ENCODE peak calls at places on chromosomes 13 and 19, in four cellular contexts. One of them, this sample, is unnamed.

GRCh38 chr13:77029436-77029835 is 2.5 kb upstream of the FBXL3 start:
- DNase-seq in pancreas: no peak
- DNase-seq in fibroblast of pulmonary artery: no peak
- DNase-seq in HCT116: no peak
- DNase-seq in this sample: no peak

GRCh38 chr13:85970727-85971126 is 171.5 kb upstream of the SLITRK6 start:
- DNase-seq in pancreas: no peak
- DNase-seq in HCT116: no peak
- DNase-seq in fibroblast of pulmonary artery: peak; percentile 48
- DNase-seq in this sample: no peak

GRCh38 chr13:42048323-42048624 is 174 bp upstream of the DGKH start:
- DNase-seq in pancreas: no peak
- DNase-seq in fibroblast of pulmonary artery: no peak
- DNase-seq in HCT116: no peak
- DNase-seq in this sample: no peak

GRCh38 chr19:38321646-38322323 is 2.1 kb downstream of the KCNK6 start:
- DNase-seq in pancreas: no peak
- DNase-seq in fibroblast of pulmonary artery: peak; percentile 94
- DNase-seq in HCT116: no peak
- DNase-seq in this sample: no peak

GRCh38 chr13:24042710-24043440 is 117.6 kb upstream of the SPATA13 start:
- DNase-seq in pancreas: no peak
- DNase-seq in fibroblast of pulmonary artery: no peak
- DNase-seq in HCT116: no peak
- DNase-seq in this sample: no peak

GRCh38 chr13:101026736-101027398 is 352.3 kb upstream of the TMTC4 start:
- DNase-seq in pancreas: no peak
- DNase-seq in HCT116: no peak
- DNase-seq in fibroblast of pulmonary artery: no peak
- DNase-seq in this sample: no peak

GRCh38 chr19:610801-611505 is 21.3 kb downstream of the HCN2 start:
- DNase-seq in pancreas: no peak
- DNase-seq in HCT116: no peak
- DNase-seq in fibroblast of pulmonary artery: peak; percentile 71
- DNase-seq in this sample: no peak

GRCh38 chr13:113493315-113493951 is 2.9 kb upstream of the DCUN1D2 start:
- DNase-seq in fibroblast of pulmonary artery: peak; percentile 94
- DNase-seq in pancreas: no peak
- DNase-seq in HCT116: peak; percentile 85
- DNase-seq in this sample: peak; percentile 53

GRCh38 chr13:40271931-40272775 is 394.3 kb downstream of the FOXO1 start:
- DNase-seq in pancreas: peak; percentile 23
- DNase-seq in fibroblast of pulmonary artery: peak; percentile 86
- DNase-seq in HCT116: no peak
- DNase-seq in this sample: peak; percentile 58

GRCh38 chr19:18788782-18789421 is 2.2 kb downstream of the COMP start:
- DNase-seq in HCT116: no peak
- DNase-seq in fibroblast of pulmonary artery: no peak
- DNase-seq in pancreas: no peak
- DNase-seq in this sample: no peak

GRCh38 chr13:30848332-30849027 is 57.6 kb upstream of the MEDAG start:
- DNase-seq in HCT116: no peak
- DNase-seq in fibroblast of pulmonary artery: no peak
- DNase-seq in pancreas: no peak
- DNase-seq in this sample: no peak

GRCh38 chr19:14632286-14632685 is 42.4 kb downstream of the ADGRE3 start:
- DNase-seq in HCT116: peak; percentile 75
- DNase-seq in fibroblast of pulmonary artery: peak; percentile 24
- DNase-seq in pancreas: no peak
- DNase-seq in this sample: no peak

GRCh38 chr19:39833464-39834286 is at the start of gene DYRK1B:
- DNase-seq in fibroblast of pulmonary artery: peak; percentile 99
- DNase-seq in pancreas: peak; percentile 97
- DNase-seq in HCT116: no peak
- DNase-seq in this sample: peak; percentile 74

GRCh38 chr19:55653651-55654322 is 1.0 kb upstream of the U2AF2 start:
- DNase-seq in pancreas: peak; percentile 97
- DNase-seq in HCT116: peak; percentile 96
- DNase-seq in fibroblast of pulmonary artery: peak; percentile 99
- DNase-seq in this sample: peak; percentile 96

GRCh38 chr13:97834255-97834654 is 119.2 kb upstream of the IPO5 start:
- DNase-seq in fibroblast of pulmonary artery: no peak
- DNase-seq in pancreas: no peak
- DNase-seq in HCT116: no peak
- DNase-seq in this sample: no peak

GRCh38 chr13:82560889-82561288 is 1321.4 kb downstream of the SLITRK1 start:
- DNase-seq in HCT116: no peak
- DNase-seq in pancreas: no peak
- DNase-seq in fibroblast of pulmonary artery: no peak
- DNase-seq in this sample: no peak
- TF ChIP-seq CTCF in HCT116: no peak
- TF ChIP-seq CTCF in pancreas: no peak
- TF ChIP-seq CTCF in fibroblast of pulmonary artery: no peak
- TF ChIP-seq CTCF in this sample: no peak

GRCh38 chr13:103431880-103432279 is 365.7 kb upstream of the SLC10A2 start:
- DNase-seq in HCT116: no peak
- DNase-seq in fibroblast of pulmonary artery: no peak
- DNase-seq in pancreas: no peak
- DNase-seq in this sample: no peak

GRCh38 chr13:103430368-103430767 is 364.2 kb upstream of the SLC10A2 start:
- DNase-seq in fibroblast of pulmonary artery: no peak
- DNase-seq in pancreas: no peak
- DNase-seq in HCT116: no peak
- DNase-seq in this sample: no peak

GRCh38 chr13:103436057-103436654 is 369.9 kb upstream of the SLC10A2 start:
- DNase-seq in HCT116: no peak
- DNase-seq in fibroblast of pulmonary artery: no peak
- DNase-seq in pancreas: no peak
- DNase-seq in this sample: no peak
- H3K4me3 ChIP-seq in HCT116: no peak overlapping the region
- H3K4me3 ChIP-seq in fibroblast of pulmonary artery: no peak overlapping the region
- H3K4me3 ChIP-seq in pancreas: no peak overlapping the region
- H3K4me3 ChIP-seq in this sample: no peak overlapping the region

GRCh38 chr13:37168922-37169321 is 63.5 kb upstream of the CSNK1A1L start:
- DNase-seq in fibroblast of pulmonary artery: no peak
- DNase-seq in HCT116: no peak
- DNase-seq in pancreas: no peak
- DNase-seq in this sample: no peak

GRCh38 chr13:37168151-37168550 is 62.7 kb upstream of the CSNK1A1L start:
- DNase-seq in HCT116: no peak
- DNase-seq in pancreas: no peak
- DNase-seq in fibroblast of pulmonary artery: no peak
- DNase-seq in this sample: no peak

GRCh38 chr13:37175996-37176395 is 70.5 kb upstream of the CSNK1A1L start:
- DNase-seq in fibroblast of pulmonary artery: peak; percentile 97
- DNase-seq in HCT116: no peak
- DNase-seq in pancreas: no peak
- DNase-seq in this sample: no peak

DNA sequence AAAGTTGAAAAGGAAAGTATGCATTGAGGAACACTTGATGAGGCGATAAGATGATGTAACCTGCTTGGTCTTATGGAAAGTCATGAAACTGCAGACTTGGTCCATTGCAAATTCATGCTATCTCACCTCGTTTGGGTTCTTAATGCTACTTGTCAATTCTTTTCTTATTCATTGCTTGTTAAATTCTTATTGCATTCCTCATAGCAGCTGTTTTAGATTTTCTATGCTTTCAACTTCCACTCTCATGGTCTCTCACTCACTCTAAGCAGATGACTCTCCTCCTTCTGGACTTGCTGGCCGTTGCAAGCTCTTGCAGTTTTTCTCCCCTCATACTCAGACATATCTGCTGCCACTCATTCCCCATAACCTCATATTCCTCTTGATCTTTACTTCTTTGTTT is 67.8 kb upstream of the CSNK1A1L start:
- DNase-seq in fibroblast of pulmonary artery: peak; percentile 36
- DNase-seq in HCT116: no peak
- DNase-seq in pancreas: no peak
- DNase-seq in this sample: no peak
- TF ChIP-seq CTCF in fibroblast of pulmonary artery: no peak
- TF ChIP-seq CTCF in HCT116: no peak
- TF ChIP-seq CTCF in pancreas: no peak
- TF ChIP-seq CTCF in this sample: no peak

GRCh38 chr19:7888826-7889217 is 512 bp downstream of the LRRC8E start:
- DNase-seq in fibroblast of pulmonary artery: no peak
- DNase-seq in HCT116: no peak
- DNase-seq in pancreas: no peak
- DNase-seq in this sample: no peak
- H3K4me3 ChIP-seq in fibroblast of pulmonary artery: peak overlapping the region; percentile 70
- H3K4me3 ChIP-seq in HCT116: peak overlapping the region; percentile 81
- H3K4me3 ChIP-seq in pancreas: peak overlapping the region; percentile 71
- H3K4me3 ChIP-seq in this sample: peak overlapping the region; percentile 92

GRCh38 chr13:106033634-106034033 is 501.8 kb downstream of the EFNB2 start:
- DNase-seq in fibroblast of pulmonary artery: peak; percentile 84
- DNase-seq in pancreas: no peak
- DNase-seq in HCT116: no peak
- DNase-seq in this sample: no peak
- TF ChIP-seq CTCF in fibroblast of pulmonary artery: peak; percentile 48
- TF ChIP-seq CTCF in pancreas: no peak
- TF ChIP-seq CTCF in HCT116: peak; percentile 34
- TF ChIP-seq CTCF in this sample: peak; percentile 33

GRCh38 chr13:99656092-99656745 is 154.9 kb downstream of the TM9SF2 start:
- DNase-seq in fibroblast of pulmonary artery: peak; percentile 81
- DNase-seq in HCT116: peak; percentile 55
- DNase-seq in pancreas: peak; percentile 51
- DNase-seq in this sample: peak; percentile 38
- H3K4me3 ChIP-seq in fibroblast of pulmonary artery: no peak overlapping the region
- H3K4me3 ChIP-seq in HCT116: peak overlapping the region; percentile 1
- H3K4me3 ChIP-seq in pancreas: no peak overlapping the region
- H3K4me3 ChIP-seq in this sample: no peak overlapping the region

GRCh38 chr19:13225973-13226865 is 76.0 kb downstream of the IER2 start:
- DNase-seq in pancreas: no peak
- DNase-seq in HCT116: no peak
- DNase-seq in fibroblast of pulmonary artery: no peak
- DNase-seq in this sample: no peak
- TF ChIP-seq CTCF in pancreas: no peak
- TF ChIP-seq CTCF in HCT116: no peak
- TF ChIP-seq CTCF in fibroblast of pulmonary artery: no peak
- TF ChIP-seq CTCF in this sample: no peak

DNA sequence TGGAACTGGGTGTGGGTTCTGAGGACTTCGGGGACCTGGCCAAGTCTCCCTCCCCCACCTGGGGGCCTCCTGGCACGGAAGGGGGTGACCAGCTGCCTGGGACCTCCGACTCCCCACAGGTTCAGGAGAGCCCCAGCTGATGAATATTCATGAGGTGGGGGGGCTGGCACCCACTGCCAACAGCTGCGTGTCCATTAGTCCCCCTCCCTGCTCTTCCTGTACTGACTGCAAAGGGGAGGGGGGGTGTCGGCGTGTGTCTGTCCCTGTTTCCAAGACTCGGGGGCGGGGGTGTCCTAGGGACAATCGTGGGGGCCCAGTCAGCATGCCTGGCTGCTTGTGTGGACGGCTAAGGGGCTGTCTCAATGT is 10.6 kb upstream of the NFIX start:
- DNase-seq in pancreas: no peak
- DNase-seq in fibroblast of pulmonary artery: no peak
- DNase-seq in HCT116: no peak
- DNase-seq in this sample: no peak
- H3K4me3 ChIP-seq in pancreas: no peak overlapping the region
- H3K4me3 ChIP-seq in fibroblast of pulmonary artery: no peak overlapping the region
- H3K4me3 ChIP-seq in HCT116: no peak overlapping the region
- H3K4me3 ChIP-seq in this sample: no peak overlapping the region